ENCODE peak calls at places on chromosome 18, in nine cellular contexts. Q is AG09319; L is chondrocyte; V is cardiac fibroblast; M is activated CD8-positive, alpha-beta T cell treated with anti-CD3 and anti-CD28 coated beads, Interleukin-2, amount 10 ng/mL, durations not matched to agents 7 days and 5 days; U is HT-29; F is GM23248; T is fibroblast of pulmonary artery; O is EL. A is an unnamed sample.

GRCh38 chr18:907171-907879 is 2.7 kb downstream of the ADCYAP1 start:
- DNase-seq in Q (no peak), L (no peak), V (no peak), M (no peak), U (no peak), F (peak), T (no peak), O (no peak), A (no peak)

GRCh38 chr18:49685231-49685942 is 123.5 kb downstream of the LIPG start:
- DNase-seq in Q (no peak), L (no peak), V (peak), M (no peak), U (peak), F (no peak), T (peak), O (no peak), A (no peak)

GRCh38 chr18:500556-501405 is at the start of gene COLEC12:
- DNase-seq in Q (no peak), L (peak), V (peak), M (no peak), U (no peak), F (peak), T (no peak), O (no peak), A (no peak)

GRCh38 chr18:9209230-9209629 is 72.6 kb downstream of the ANKRD12 start:
- DNase-seq in Q (peak), L (no peak), V (peak), M (no peak), U (no peak), F (peak), T (peak), O (no peak), A (no peak)

GRCh38 chr18:63199743-63200241 is 119.8 kb downstream of the BCL2 start:
- DNase-seq in Q (no peak), L (no peak), V (no peak), M (peak), U (no peak), F (no peak), T (no peak), O (no peak), A (no peak)

GRCh38 chr18:5466256-5466655 is 77.5 kb downstream of the EPB41L3 start:
- DNase-seq in Q (no peak), L (no peak), V (no peak), M (no peak), U (no peak), F (peak), T (no peak), O (no peak), A (no peak)

GRCh38 chr18:55343396-55344073 is 244.5 kb downstream of the TCF4 start:
- DNase-seq in Q (no peak), L (no peak), V (peak), M (no peak), U (no peak), F (peak), T (peak), O (peak), A (no peak)

GRCh38 chr18:577606-578005 is 2.6 kb upstream of the CETN1 start:
- DNase-seq in Q (no peak), L (no peak), V (peak), M (no peak), U (no peak), F (peak), T (peak), O (no peak), A (no peak)

GRCh38 chr18:35982404-35983114 is 10.1 kb downstream of the RMP24 start:
- DNase-seq in Q (no peak), L (no peak), V (peak), M (no peak), U (no peak), F (peak), T (peak), O (peak), A (no peak)

GRCh38 chr18:55300469-55301195 is 287.4 kb downstream of the TCF4 start:
- DNase-seq in Q (peak), L (no peak), V (no peak), M (no peak), U (no peak), F (peak), T (no peak), O (peak), A (no peak)

GRCh38 chr18:70132999-70133398 is 72.5 kb downstream of the RTTN start:
- DNase-seq in Q (peak), L (no peak), V (peak), M (no peak), U (no peak), F (peak), T (peak), O (peak), A (no peak)

GRCh38 chr18:51030537-51031258 is 685 bp downstream of the SMAD4 start:
- DNase-seq in Q (peak), L (no peak), V (peak), M (peak), U (peak), F (peak), T (peak), O (peak), A (peak)

GRCh38 chr18:67417864-67418523 is 98.5 kb downstream of the DSEL start:
- DNase-seq in Q (no peak), L (no peak), V (peak), M (peak), U (peak), F (peak), T (peak), O (peak), A (no peak)

GRCh38 chr18:8462651-8463185 is 146.5 kb upstream of the RAB12 start:
- DNase-seq in Q (no peak), L (no peak), V (no peak), M (no peak), U (no peak), F (no peak), T (no peak), O (no peak), A (no peak)

GRCh38 chr18:32276896-32277295 is 87.1 kb downstream of the MEP1B start:
- DNase-seq in Q (no peak), L (no peak), V (no peak), M (no peak), U (no peak), F (peak), T (no peak), O (no peak), A (no peak)

GRCh38 chr18:32760391-32760790 is 12.4 kb downstream of the KLHL14 start:
- DNase-seq in Q (no peak), L (no peak), V (no peak), M (no peak), U (no peak), F (no peak), T (no peak), O (no peak), A (no peak)

GRCh38 chr18:69408522-69408921 is 7.8 kb downstream of the DOK6 start:
- DNase-seq in Q (no peak), L (no peak), V (no peak), M (no peak), U (no peak), F (no peak), T (no peak), O (no peak), A (no peak)

GRCh38 chr18:3652380-3653262 is 202.6 kb downstream of the TGIF1 start:
- DNase-seq in Q (peak), L (no peak), V (peak), M (peak), U (peak), F (peak), T (peak), O (peak), A (no peak)

GRCh38 chr18:46659484-46659883 is 2.5 kb upstream of the LOXHD1 start:
- DNase-seq in Q (no peak), L (no peak), V (no peak), M (no peak), U (no peak), F (no peak), T (no peak), O (no peak), A (no peak)

GRCh38 chr18:59814872-59815271 is 84.9 kb upstream of the PMAIP1 start:
- DNase-seq in Q (no peak), L (no peak), V (peak), M (no peak), U (no peak), F (peak), T (peak), O (peak), A (no peak)

GRCh38 chr18:21912339-21913239 is 172.0 kb downstream of the MIB1 start:
- DNase-seq in Q (no peak), L (no peak), V (no peak), M (no peak), U (no peak), F (no peak), T (no peak), O (no peak), A (no peak)

GRCh38 chr18:6876646-6877045 is 147.1 kb downstream of the ARHGAP28 start:
- DNase-seq in Q (no peak), L (no peak), V (no peak), M (no peak), U (no peak), F (no peak), T (no peak), O (peak), A (no peak)

GRCh38 chr18:12939161-12939560 is 8.7 kb upstream of the SEH1L start:
- DNase-seq in Q (no peak), L (no peak), V (no peak), M (no peak), U (no peak), F (no peak), T (no peak), O (no peak), A (no peak)

GRCh38 chr18:55778731-55779460 is 190.9 kb upstream of the TCF4 start:
- DNase-seq in Q (no peak), L (no peak), V (peak), M (no peak), U (no peak), F (peak), T (peak), O (peak), A (no peak)

GRCh38 chr18:48534364-48534763 is 4.5 kb upstream of the CTIF start:
- DNase-seq in Q (no peak), L (no peak), V (peak), M (no peak), U (no peak), F (peak), T (peak), O (peak), A (no peak)

GRCh38 chr18:68735498-68736343 is 20.8 kb upstream of the TMX3 start:
- DNase-seq in Q (peak), L (no peak), V (peak), M (no peak), U (peak), F (peak), T (peak), O (peak), A (no peak)

GRCh38 chr18:45503988-45504387 is 111.3 kb upstream of the SLC14A2 start:
- DNase-seq in Q (no peak), L (no peak), V (no peak), M (no peak), U (no peak), F (no peak), T (no peak), O (no peak), A (no peak)

GRCh38 chr18:49921278-49922037 is 108.1 kb upstream of the ACAA2 start:
- DNase-seq in Q (no peak), L (no peak), V (no peak), M (no peak), U (no peak), F (peak), T (no peak), O (no peak), A (no peak)

GRCh38 chr18:62979172-62979571 is 263.8 kb downstream of the PHLPP1 start:
- DNase-seq in Q (peak), L (no peak), V (peak), M (no peak), U (no peak), F (peak), T (peak), O (peak), A (no peak)